ENCODE peak calls at places on chromosomes 4 and X, in four cellular contexts. One of them, this sample, is unnamed.

GRCh38 chrX:109964390-109964789 is 38.5 kb upstream of the TMEM164 start:
- DNase-seq in HFFc6: no peak
- DNase-seq in lung microvascular endothelial cell: no peak
- DNase-seq in activated CD4-positive, alpha-beta T cell treated with anti-CD3 and anti-CD28 coated beads, Interleukin-2, amount 50 U/mL, for 1 hour: no peak
- DNase-seq in this sample: no peak

GRCh38 chr4:184328022-184328736 is 110.5 kb upstream of the ENPP6 start:
- DNase-seq in HFFc6: no peak
- DNase-seq in activated CD4-positive, alpha-beta T cell treated with anti-CD3 and anti-CD28 coated beads, Interleukin-2, amount 50 U/mL, for 1 hour: no peak
- DNase-seq in lung microvascular endothelial cell: peak
- DNase-seq in this sample: peak

GRCh38 chr4:169618286-169618685 is 2.1 kb upstream of the CLCN3 start:
- DNase-seq in activated CD4-positive, alpha-beta T cell treated with anti-CD3 and anti-CD28 coated beads, Interleukin-2, amount 50 U/mL, for 1 hour: no peak
- DNase-seq in lung microvascular endothelial cell: peak
- DNase-seq in HFFc6: peak
- DNase-seq in this sample: no peak

GRCh38 chr4:127355738-127356137 is 277.0 kb upstream of the INTU start:
- DNase-seq in HFFc6: no peak
- DNase-seq in activated CD4-positive, alpha-beta T cell treated with anti-CD3 and anti-CD28 coated beads, Interleukin-2, amount 50 U/mL, for 1 hour: no peak
- DNase-seq in lung microvascular endothelial cell: no peak
- DNase-seq in this sample: no peak

GRCh38 chr4:27248829-27249228 is 388.2 kb downstream of the STIM2 start:
- DNase-seq in HFFc6: peak
- DNase-seq in lung microvascular endothelial cell: no peak
- DNase-seq in activated CD4-positive, alpha-beta T cell treated with anti-CD3 and anti-CD28 coated beads, Interleukin-2, amount 50 U/mL, for 1 hour: no peak
- DNase-seq in this sample: no peak

GRCh38 chrX:69116077-69116476 is 49.2 kb downstream of the PJA1 start:
- DNase-seq in activated CD4-positive, alpha-beta T cell treated with anti-CD3 and anti-CD28 coated beads, Interleukin-2, amount 50 U/mL, for 1 hour: no peak
- DNase-seq in lung microvascular endothelial cell: no peak
- DNase-seq in HFFc6: no peak
- DNase-seq in this sample: no peak

GRCh38 chrX:154546354-154547244 is at the start of gene G6PD:
- DNase-seq in activated CD4-positive, alpha-beta T cell treated with anti-CD3 and anti-CD28 coated beads, Interleukin-2, amount 50 U/mL, for 1 hour: peak
- DNase-seq in lung microvascular endothelial cell: peak
- DNase-seq in HFFc6: no peak
- DNase-seq in this sample: peak

GRCh38 chr4:55543858-55544257 is 2.9 kb downstream of the CLOCK start:
- DNase-seq in HFFc6: no peak
- DNase-seq in lung microvascular endothelial cell: no peak
- DNase-seq in activated CD4-positive, alpha-beta T cell treated with anti-CD3 and anti-CD28 coated beads, Interleukin-2, amount 50 U/mL, for 1 hour: no peak
- DNase-seq in this sample: no peak

GRCh38 chr4:152709675-152710438 is 30.1 kb upstream of the TMEM154 start:
- DNase-seq in HFFc6: no peak
- DNase-seq in activated CD4-positive, alpha-beta T cell treated with anti-CD3 and anti-CD28 coated beads, Interleukin-2, amount 50 U/mL, for 1 hour: no peak
- DNase-seq in lung microvascular endothelial cell: no peak
- DNase-seq in this sample: no peak

GRCh38 chrX:13094374-13094773 is 50.0 kb upstream of the FAM9C start:
- DNase-seq in HFFc6: no peak
- DNase-seq in activated CD4-positive, alpha-beta T cell treated with anti-CD3 and anti-CD28 coated beads, Interleukin-2, amount 50 U/mL, for 1 hour: no peak
- DNase-seq in lung microvascular endothelial cell: no peak
- DNase-seq in this sample: no peak

GRCh38 chr4:70902577-70903281 is 560 bp downstream of the MOB1B start:
- DNase-seq in activated CD4-positive, alpha-beta T cell treated with anti-CD3 and anti-CD28 coated beads, Interleukin-2, amount 50 U/mL, for 1 hour: peak
- DNase-seq in HFFc6: peak
- DNase-seq in lung microvascular endothelial cell: no peak
- DNase-seq in this sample: no peak

GRCh38 chr4:8694226-8694625 is 101.7 kb downstream of the CPZ start:
- DNase-seq in lung microvascular endothelial cell: no peak
- DNase-seq in activated CD4-positive, alpha-beta T cell treated with anti-CD3 and anti-CD28 coated beads, Interleukin-2, amount 50 U/mL, for 1 hour: no peak
- DNase-seq in HFFc6: no peak
- DNase-seq in this sample: no peak

GRCh38 chrX:45232139-45232538 is 31.5 kb upstream of the DIPK2B start:
- DNase-seq in HFFc6: no peak
- DNase-seq in activated CD4-positive, alpha-beta T cell treated with anti-CD3 and anti-CD28 coated beads, Interleukin-2, amount 50 U/mL, for 1 hour: peak
- DNase-seq in lung microvascular endothelial cell: no peak
- DNase-seq in this sample: no peak